ENCODE peak calls at places on chromosomes 13 and 19, in six cellular contexts. C is stomach, O is psoas muscle, R is adrenal gland, L is Peyer's patch, J is colonic mucosa. B is an unnamed sample.

GRCh38 chr13:99320693-99321481 is 13.7 kb upstream of the GPR183 start:
- DNase-seq in C (no peak), O (no peak), R (no peak), L (no peak), J (no peak), B (no peak)

GRCh38 chr19:14450168-14450874 is 17.2 kb downstream of the PKN1 start:
- DNase-seq in C (no peak), O (no peak), R (no peak), L (no peak), J (peak; percentile 39), B (no peak)

GRCh38 chr13:46035066-46035465 is 17.5 kb downstream of the ZC3H13 start:
- DNase-seq in C (no peak), O (no peak), R (no peak), L (no peak), J (no peak), B (no peak)

GRCh38 chr13:74528751-74529513 is 394.7 kb upstream of the KLF12 start:
- DNase-seq in C (no peak), O (no peak), R (no peak), L (no peak), J (no peak), B (no peak)

GRCh38 chr19:6056282-6056741 is 54.0 kb downstream of the RFX2 start:
- DNase-seq in C (no peak), O (no peak), R (no peak), L (no peak), J (peak; percentile 64), B (peak; percentile 49)

GRCh38 chr19:46133101-46133627 is 8.7 kb upstream of the IGFL3 start:
- DNase-seq in C (no peak), O (no peak), R (peak; percentile 32), L (no peak), J (peak; percentile 29), B (no peak)

GRCh38 chr19:35223084-35223790 is 5.3 kb downstream of the FAM187B start:
- DNase-seq in C (no peak), O (no peak), R (no peak), L (no peak), J (no peak), B (no peak)

GRCh38 chr13:30341815-30342570 is 34.6 kb upstream of the KATNAL1 start:
- DNase-seq in C (peak; percentile 85), O (peak; percentile 90), R (peak; percentile 90), L (no peak), J (peak; percentile 62), B (peak; percentile 92)

GRCh38 chr13:97521726-97522125 is 87.8 kb downstream of the RAP2A start:
- DNase-seq in C (no peak), O (no peak), R (no peak), L (no peak), J (no peak), B (no peak)

GRCh38 chr13:48942131-48942530 is 33.6 kb upstream of the FNDC3A start:
- DNase-seq in C (no peak), O (no peak), R (no peak), L (no peak), J (no peak), B (no peak)

GRCh38 chr19:19788015-19788414 is 33.5 kb downstream of the ZNF506 start:
- DNase-seq in C (no peak), O (no peak), R (no peak), L (no peak), J (no peak), B (no peak)

GRCh38 chr13:79361299-79361698 is 44.8 kb downstream of the RBM26 start:
- DNase-seq in C (no peak), O (no peak), R (no peak), L (no peak), J (no peak), B (no peak)

GRCh38 chr19:16118489-16119033 is 6.9 kb downstream of the RAB8A start:
- DNase-seq in C (peak; percentile 52), O (peak; percentile 52), R (no peak), L (peak; percentile 85), J (no peak), B (no peak)

GRCh38 chr13:27022571-27023311 is 148.9 kb downstream of the USP12 start:
- DNase-seq in C (peak; percentile 49), O (no peak), R (no peak), L (no peak), J (no peak), B (no peak)

GRCh38 chr19:49327878-49328544 is 3.0 kb upstream of the SLC6A16 start:
- DNase-seq in C (no peak), O (no peak), R (no peak), L (no peak), J (peak; percentile 36), B (no peak)

GRCh38 chr13:78035500-78035899 is 116.9 kb upstream of the EDNRB start:
- DNase-seq in C (no peak), O (no peak), R (no peak), L (no peak), J (no peak), B (no peak)

GRCh38 chr19:7874857-7875393 is 735 bp upstream of the PRR36 start:
- DNase-seq in C (no peak), O (no peak), R (no peak), L (no peak), J (no peak), B (no peak)
- H3K4me1 ChIP-seq in C (peaks cover 49% of the 10 kb centered on the region), O (no peaks in the 10 kb centered on the region), R (peaks cover 5% of the 10 kb centered on the region), L (peaks cover 33% of the 10 kb centered on the region), J (no peaks in the 10 kb centered on the region), B (no peaks in the 10 kb centered on the region)

GRCh38 chr13:32736648-32737047 is 150.4 kb downstream of the PDS5B start:
- DNase-seq in C (no peak), O (no peak), R (no peak), L (no peak), J (no peak), B (no peak)
- H3K4me3 ChIP-seq in C (no peak overlapping the region), O (peak overlapping the region; percentile 46), R (no peak overlapping the region), L (no peak overlapping the region), J (peak overlapping the region; percentile 11), B (peak overlapping the region; percentile 76)

DNA sequence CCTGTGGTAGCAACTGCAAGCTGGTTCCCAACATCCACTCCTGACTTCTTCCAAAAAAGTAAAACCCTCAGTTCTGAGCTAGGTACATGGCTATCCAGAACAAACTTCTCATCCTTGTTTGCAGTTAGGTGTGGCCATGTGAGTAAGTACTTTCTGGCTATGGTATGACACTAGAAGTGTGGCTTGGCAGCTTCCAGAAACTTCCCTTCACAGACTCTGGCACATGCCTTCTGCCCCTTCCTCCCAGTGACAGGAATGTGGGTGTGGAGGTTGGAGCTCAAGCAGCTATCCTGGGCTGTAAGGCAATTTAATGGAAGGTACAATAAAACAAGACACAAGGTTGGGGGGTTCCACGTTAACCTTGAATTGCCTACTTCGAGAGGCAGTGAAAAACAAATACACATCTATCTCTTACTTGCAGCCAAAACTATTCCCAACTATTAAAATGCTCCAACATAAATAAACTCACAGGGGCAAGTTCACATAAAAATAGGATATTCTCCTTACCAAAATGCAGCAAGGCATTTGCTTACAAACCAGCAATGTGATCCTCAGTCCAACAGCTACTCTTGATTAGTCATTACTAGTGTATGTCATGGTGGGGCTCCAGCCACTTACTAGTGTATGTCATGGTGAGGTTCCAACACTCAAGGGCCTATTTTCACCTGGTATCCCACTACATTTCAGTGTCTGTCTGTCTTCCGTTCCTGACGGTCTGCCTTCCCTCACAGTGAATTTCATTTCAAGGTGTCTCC is 3.1 kb downstream of the SMG9 start:
- DNase-seq in C (no peak), O (no peak), R (no peak), L (no peak), J (no peak), B (no peak)
- H3K27ac ChIP-seq in C (peak overlapping the region; percentile 99), O (no peak overlapping the region), R (no peak overlapping the region), L (no peak overlapping the region), J (no peak overlapping the region), B (no peak overlapping the region)

GRCh38 chr19:2331601-2332246 is 3.2 kb downstream of the SPPL2B start:
- DNase-seq in C (no peak), O (peak; percentile 51), R (no peak), L (no peak), J (no peak), B (peak; percentile 42)
- H3K4me1 ChIP-seq in C (peaks cover 74% of the 10 kb centered on the region), O (peaks cover 53% of the 10 kb centered on the region), R (peaks cover 17% of the 10 kb centered on the region), L (peaks cover 66% of the 10 kb centered on the region), J (peaks cover 24% of the 10 kb centered on the region), B (peaks cover 44% of the 10 kb centered on the region)

GRCh38 chr13:39379118-39379517 is 223.9 kb downstream of the LHFPL6 start:
- DNase-seq in C (no peak), O (no peak), R (no peak), L (no peak), J (no peak), B (no peak)
- H3K4me3 ChIP-seq in C (no peak overlapping the region), O (no peak overlapping the region), R (no peak overlapping the region), L (no peak overlapping the region), J (no peak overlapping the region), B (no peak overlapping the region)

GRCh38 chr19:40550951-40551350 is 25.7 kb upstream of the SHKBP1 start:
- DNase-seq in C (no peak), O (no peak), R (no peak), L (no peak), J (no peak), B (no peak)
- H3K27ac ChIP-seq in C (no peak overlapping the region), O (no peak overlapping the region), R (no peak overlapping the region), L (no peak overlapping the region), J (no peak overlapping the region), B (no peak overlapping the region)

GRCh38 chr19:17243854-17244617 is 1.7 kb downstream of the NR2F6 start:
- DNase-seq in C (peak; percentile 60), O (peak; percentile 86), R (peak; percentile 80), L (no peak), J (peak; percentile 76), B (peak; percentile 87)
- H3K4me1 ChIP-seq in C (peaks cover 80% of the 10 kb centered on the region), O (peaks cover 35% of the 10 kb centered on the region), R (no peaks in the 10 kb centered on the region), L (peaks cover 68% of the 10 kb centered on the region), J (peaks cover 49% of the 10 kb centered on the region), B (peaks cover 30% of the 10 kb centered on the region)

GRCh38 chr13:43784491-43784890 is 2.3 kb downstream of the ENOX1 start:
- DNase-seq in C (no peak), O (no peak), R (no peak), L (no peak), J (no peak), B (no peak)

GRCh38 chr13:43786472-43786765 is 353 bp downstream of the ENOX1 start:
- DNase-seq in C (no peak), O (peak; percentile 53), R (no peak), L (no peak), J (peak; percentile 17), B (no peak)

GRCh38 chr13:43785681-43786471 is 896 bp downstream of the ENOX1 start:
- DNase-seq in C (peak; percentile 70), O (peak; percentile 91), R (peak; percentile 63), L (no peak), J (peak; percentile 71), B (peak; percentile 95)

GRCh38 chr13:43783820-43784219 is 3.0 kb downstream of the ENOX1 start:
- DNase-seq in C (no peak), O (no peak), R (no peak), L (no peak), J (no peak), B (no peak)

GRCh38 chr13:43785166-43785680 is 1.5 kb downstream of the ENOX1 start:
- DNase-seq in C (no peak), O (no peak), R (no peak), L (no peak), J (no peak), B (no peak)
- H3K4me3 ChIP-seq in C (peak overlapping the region; percentile 69), O (peak overlapping the region; percentile 78), R (no peak overlapping the region), L (no peak overlapping the region), J (peak overlapping the region; percentile 50), B (peak overlapping the region; percentile 36)